ENCODE peak calls at places on chromosomes 2 and 18, in six cellular contexts. T is effector memory CD4-positive, alpha-beta T cell; D is astrocyte of the spinal cord; B is activated naive CD8-positive, alpha-beta T cell treated with anti-CD3 and anti-CD28 coated beads, Interleukin-2, amount 50 U/mL, for 24 hours; P is stimulated activated CD4-positive, alpha-beta T cell treated with anti-CD3 and anti-CD28 coated beads, Interleukin-2, amount 100 ng/mL, for 24 hours; M is GM18507. Q is an unnamed sample.

GRCh38 chr2:46200100-46200690 is 97.0 kb upstream of the EPAS1 start:
- DNase-seq in D (no peak), T (no peak), M (no peak), P (no peak), B (no peak), Q (no peak)

GRCh38 chr2:70127920-70128444 is 40.7 kb downstream of the PCBP1 start:
- DNase-seq in B (no peak), P (no peak), T (no peak), M (no peak), D (no peak), Q (no peak)

GRCh38 chr2:46435796-46436360 is 43.5 kb upstream of the TMEM247 start:
- DNase-seq in D (no peak), B (no peak), P (no peak), T (no peak), M (no peak), Q (no peak)

GRCh38 chr2:27083410-27084296 is 2.9 kb upstream of the KHK start:
- DNase-seq in D (no peak), M (no peak), B (no peak), T (no peak), P (no peak), Q (no peak)

GRCh38 chr2:61787941-61788340 is 65.9 kb downstream of the FAM161A start:
- DNase-seq in T (no peak), M (no peak), B (no peak), P (no peak), D (no peak), Q (no peak)

GRCh38 chr2:62596061-62596658 is 90.2 kb upstream of the TMEM17 start:
- DNase-seq in D (peak), B (no peak), P (no peak), T (no peak), M (no peak), Q (no peak)

GRCh38 chr18:49023281-49023937 is 72.6 kb upstream of the SMAD7 start:
- DNase-seq in D (no peak), T (no peak), B (no peak), P (no peak), M (no peak), Q (no peak)

GRCh38 chr18:48889115-48889941 is 61.4 kb downstream of the SMAD7 start:
- DNase-seq in D (no peak), B (no peak), M (no peak), T (no peak), P (no peak), Q (no peak)

Q was measured in GM12878.